ENCODE peak calls at places on chromosome 22, in five cellular contexts. One of them, this sample, is unnamed.
A peak's percentile ranks its signal among the peaks of the same experiment; 100 is the strongest.

GRCh38 chr22:32745251-32745995 is 56.1 kb upstream of the TIMP3 start:
- DNase-seq in K562: no peak
- DNase-seq in HepG2: no peak
- DNase-seq in GM12878: no peak
- DNase-seq in IMR-90: peak; percentile 55
- DNase-seq in this sample: no peak

GRCh38 chr22:18104566-18104965 is 6.0 kb upstream of the TUBA8 start:
- DNase-seq in IMR-90: peak; percentile 26
- DNase-seq in GM12878: no peak
- DNase-seq in K562: no peak
- DNase-seq in HepG2: no peak
- DNase-seq in this sample: no peak

GRCh38 chr22:49733631-49734030 is 94.0 kb downstream of the BRD1 start:
- DNase-seq in K562: no peak
- DNase-seq in IMR-90: no peak
- DNase-seq in GM12878: no peak
- DNase-seq in HepG2: no peak
- DNase-seq in this sample: no peak

GRCh38 chr22:45544588-45545170 is 42.0 kb downstream of the FBLN1 start:
- DNase-seq in K562: no peak
- DNase-seq in GM12878: no peak
- DNase-seq in IMR-90: peak; percentile 35
- DNase-seq in HepG2: no peak
- DNase-seq in this sample: no peak

GRCh38 chr22:36797334-36797733 is 19.5 kb downstream of the PVALB start:
- DNase-seq in GM12878: no peak
- DNase-seq in HepG2: no peak
- DNase-seq in IMR-90: no peak
- DNase-seq in K562: no peak
- DNase-seq in this sample: no peak

GRCh38 chr22:20758688-20759087 is 15.2 kb upstream of the SERPIND1 start:
- DNase-seq in GM12878: no peak
- DNase-seq in IMR-90: no peak
- DNase-seq in HepG2: peak; percentile 56
- DNase-seq in K562: no peak
- DNase-seq in this sample: peak; percentile 4

GRCh38 chr22:37742374-37743092 is 45.7 kb downstream of the TRIOBP start:
- DNase-seq in IMR-90: peak; percentile 91
- DNase-seq in GM12878: no peak
- DNase-seq in K562: no peak
- DNase-seq in HepG2: no peak
- DNase-seq in this sample: no peak

GRCh38 chr22:18157714-18158028 is 7.7 kb downstream of the USP18 start:
- DNase-seq in IMR-90: no peak
- DNase-seq in K562: no peak
- DNase-seq in HepG2: no peak
- DNase-seq in GM12878: no peak
- DNase-seq in this sample: no peak

GRCh38 chr22:37000676-37001534 is 18.3 kb downstream of the TST start:
- DNase-seq in HepG2: no peak
- DNase-seq in IMR-90: no peak
- DNase-seq in GM12878: no peak
- DNase-seq in K562: no peak
- DNase-seq in this sample: no peak

GRCh38 chr22:22811016-22812009 is 76.3 kb upstream of the IGLL5 start:
- DNase-seq in HepG2: no peak
- DNase-seq in GM12878: no peak
- DNase-seq in K562: no peak
- DNase-seq in IMR-90: no peak
- DNase-seq in this sample: no peak
- TF ChIP-seq SMC3 in HepG2: no peak
- TF ChIP-seq SMC3 in GM12878: no peak
- TF ChIP-seq SMC3 in K562: no peak
- TF ChIP-seq SMC3 in IMR-90: no peak
- TF ChIP-seq SMC3 in this sample: no peak

DNA sequence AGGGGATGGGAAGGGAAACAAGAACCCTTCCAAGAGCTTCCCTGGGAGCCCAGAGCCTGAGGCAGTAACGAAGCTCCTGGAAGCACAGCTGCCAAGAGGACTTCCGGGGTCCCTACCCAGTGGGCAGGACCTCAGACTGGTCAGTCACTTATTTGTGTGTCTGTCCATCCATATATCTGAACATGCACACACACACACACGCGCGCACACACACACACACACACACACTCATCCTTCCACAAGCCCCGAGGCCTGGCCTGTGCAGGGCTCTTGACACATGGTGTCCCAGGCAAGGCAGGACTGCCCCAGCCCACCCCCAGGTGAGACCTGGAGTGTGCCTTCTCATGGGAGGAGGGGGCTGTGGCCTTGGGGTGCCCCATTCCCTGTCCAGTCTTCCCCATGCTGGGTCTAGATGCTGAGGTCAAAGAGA is 44.9 kb downstream of the IGLL5 start:
- DNase-seq in K562: peak; percentile 62
- DNase-seq in IMR-90: no peak
- DNase-seq in GM12878: no peak
- DNase-seq in HepG2: no peak
- DNase-seq in this sample: no peak
- TF ChIP-seq USF2 in K562: no peak
- TF ChIP-seq USF2 in IMR-90: no peak
- TF ChIP-seq USF2 in GM12878: no peak
- TF ChIP-seq USF2 in HepG2: no peak
- TF ChIP-seq USF2 in this sample: no peak

DNA sequence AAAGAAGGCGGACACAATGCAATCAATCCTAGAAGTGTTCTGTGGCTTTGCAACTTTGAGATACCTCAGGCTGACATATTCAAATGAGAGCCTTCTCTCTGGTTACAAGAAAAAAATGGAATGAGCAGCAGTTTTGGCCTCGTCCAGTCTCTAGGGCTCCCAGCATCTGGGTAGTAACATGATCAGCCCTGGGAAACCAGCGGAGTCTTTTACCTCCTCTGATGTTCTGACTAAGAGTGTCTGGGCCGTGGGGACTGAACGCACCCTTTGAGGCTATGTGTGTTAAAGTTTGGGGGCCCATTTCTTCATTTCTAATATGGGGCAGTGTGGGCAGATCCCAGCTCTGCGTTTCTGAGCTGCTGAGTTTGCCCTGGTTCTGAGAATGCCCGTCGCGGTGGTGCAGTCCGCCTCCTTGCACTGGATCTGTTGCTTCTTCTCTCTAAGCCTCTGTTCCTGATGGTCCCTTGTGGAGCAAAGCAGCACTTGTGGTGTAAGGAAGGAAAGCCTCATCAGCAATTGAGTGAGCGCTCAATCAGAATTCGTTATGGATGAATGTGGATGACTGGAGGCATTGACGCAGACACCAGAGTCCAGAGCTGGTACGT is 8.1 kb downstream of the PARVB start:
- DNase-seq in IMR-90: peak; percentile 22
- DNase-seq in HepG2: no peak
- DNase-seq in GM12878: no peak
- DNase-seq in K562: no peak
- DNase-seq in this sample: no peak
- TF ChIP-seq CEBPB in IMR-90: no peak
- TF ChIP-seq CEBPB in HepG2: no peak
- TF ChIP-seq CEBPB in GM12878: no peak
- TF ChIP-seq CEBPB in K562: no peak
- TF ChIP-seq CEBPB in this sample: no peak

DNA sequence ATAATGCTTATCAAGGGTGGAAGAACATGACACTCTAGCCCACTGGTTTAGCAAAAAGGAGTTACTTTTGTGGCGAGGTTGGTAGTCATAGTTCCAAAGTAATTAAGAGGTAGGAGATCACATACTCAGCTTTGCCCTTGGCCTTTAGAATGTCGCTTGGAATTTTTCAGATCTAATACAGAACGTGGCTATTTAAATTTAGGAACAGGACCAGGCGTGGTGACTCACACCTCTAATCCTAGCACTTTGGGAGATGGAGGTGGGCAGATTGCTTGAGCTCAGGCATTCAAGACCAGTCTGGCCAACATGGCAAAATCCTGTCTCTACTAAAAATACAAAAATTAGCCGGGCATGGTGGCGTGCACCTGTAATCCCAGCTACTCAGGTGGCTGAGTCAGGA is 26.1 kb upstream of the ZNRF3 start:
- DNase-seq in K562: no peak
- DNase-seq in GM12878: no peak
- DNase-seq in IMR-90: no peak
- DNase-seq in HepG2: no peak
- DNase-seq in this sample: no peak
- TF ChIP-seq SMC3 in K562: no peak
- TF ChIP-seq SMC3 in GM12878: no peak
- TF ChIP-seq SMC3 in IMR-90: no peak
- TF ChIP-seq SMC3 in HepG2: no peak
- TF ChIP-seq SMC3 in this sample: no peak

This sample was measured in A549.